ENCODE peak calls at places on chromosomes 16 and 17, in seven cellular contexts. J is HFFc6, R is left ventricle myocardium superior, S is hepatic stellate cell, B is T-helper 1 cell, O is left ventricle myocardium inferior, I is SK-N-SH. W is an unnamed sample.

GRCh38 chr17:38430316-38430715 is 2.1 kb downstream of the ARHGAP23 start:
- DNase-seq in R (no peak), B (no peak), I (no peak), S (no peak), J (peak; percentile 46), O (no peak), W (no peak)

GRCh38 chr17:42431758-42432161 is 8.7 kb upstream of the CAVIN1 start:
- DNase-seq in O (no peak), B (no peak), I (no peak), J (no peak), R (no peak), S (no peak), W (no peak)

GRCh38 chr16:87657621-87658192 is 55.4 kb downstream of the JPH3 start:
- DNase-seq in B (no peak), J (no peak), O (no peak), I (no peak), R (no peak), S (no peak), W (no peak)

GRCh38 chr17:66200685-66201092 is 8.8 kb upstream of the CEP112 start:
- DNase-seq in B (no peak), R (no peak), J (peak; percentile 82), I (peak; percentile 75), O (no peak), S (peak; percentile 47), W (no peak)

GRCh38 chr17:57880086-57880456 is 30.2 kb upstream of the MRPS23 start:
- DNase-seq in I (no peak), R (no peak), S (no peak), J (no peak), O (no peak), B (no peak), W (no peak)

GRCh38 chr17:29664743-29665479 is 42.2 kb upstream of the CORO6 start:
- DNase-seq in J (peak; percentile 57), I (no peak), R (no peak), O (no peak), S (no peak), B (no peak), W (no peak)

GRCh38 chr17:66152756-66153155 is 39.2 kb downstream of the CEP112 start:
- DNase-seq in I (no peak), S (no peak), B (no peak), R (no peak), O (no peak), J (peak; percentile 51), W (no peak)

GRCh38 chr17:75808905-75809621 is 24.5 kb downstream of the UNK start:
- DNase-seq in O (peak; percentile 61), J (no peak), S (peak; percentile 74), I (peak; percentile 27), R (peak; percentile 62), B (no peak), W (no peak)

GRCh38 chr17:58047751-58048150 is 35.5 kb upstream of the DYNLL2 start:
- DNase-seq in S (no peak), O (no peak), J (no peak), R (no peak), B (no peak), I (peak; percentile 33), W (no peak)

GRCh38 chr17:1880851-1881630 is 51.2 kb downstream of the RPA1 start:
- DNase-seq in S (no peak), O (no peak), I (no peak), R (no peak), J (no peak), B (no peak), W (no peak)

GRCh38 chr17:5832886-5833285 is 237.3 kb upstream of the WSCD1 start:
- DNase-seq in B (no peak), O (no peak), R (no peak), J (peak; percentile 63), I (no peak), S (no peak), W (no peak)

GRCh38 chr17:36524428-36524876 is 10.2 kb downstream of the MYO19 start:
- DNase-seq in J (peak; percentile 52), B (no peak), I (no peak), O (no peak), R (no peak), S (no peak), W (no peak)

GRCh38 chr17:36778458-36778857 is 158.8 kb upstream of the LHX1 start:
- DNase-seq in O (no peak), I (no peak), R (no peak), B (no peak), S (no peak), J (no peak), W (no peak)

GRCh38 chr17:54157542-54157941 is 334.8 kb downstream of the KIF2B start:
- DNase-seq in I (no peak), R (no peak), B (no peak), J (no peak), S (no peak), O (no peak), W (no peak)

GRCh38 chr16:30394603-30395154 is 541 bp upstream of the ZNF48 start:
- DNase-seq in B (no peak), S (peak; percentile 45), I (no peak), O (no peak), R (no peak), J (no peak), W (no peak)

GRCh38 chr16:87945351-87946042 is 5.7 kb upstream of the BANP start:
- DNase-seq in O (peak; percentile 73), I (peak; percentile 90), B (no peak), S (no peak), R (peak; percentile 82), J (no peak), W (no peak)

GRCh38 chr16:57892447-57893096 is 78.4 kb downstream of the CNGB1 start:
- DNase-seq in O (no peak), R (no peak), S (no peak), J (no peak), I (no peak), B (no peak), W (no peak)

GRCh38 chr16:14284930-14285541 is 213.9 kb downstream of the MRTFB start:
- DNase-seq in I (no peak), B (no peak), O (peak; percentile 54), R (peak; percentile 83), S (peak; percentile 74), J (peak; percentile 61), W (no peak)

GRCh38 chr17:32276217-32276616 is 10.6 kb downstream of the RHBDL3 start:
- DNase-seq in J (no peak), S (no peak), O (no peak), R (no peak), I (no peak), B (no peak), W (peak; percentile 42)

GRCh38 chr17:27475070-27475673 is 18.9 kb downstream of the KSR1 start:
- DNase-seq in S (no peak), O (no peak), I (no peak), B (no peak), J (no peak), R (no peak), W (no peak)

GRCh38 chr17:69434164-69434579 is 19.7 kb downstream of the MAP2K6 start:
- DNase-seq in J (no peak), O (peak; percentile 23), I (no peak), B (no peak), S (no peak), R (no peak), W (no peak)

GRCh38 chr16:83403751-83404150 is 404.0 kb upstream of the HSBP1 start:
- DNase-seq in R (no peak), B (no peak), I (no peak), J (peak; percentile 63), O (no peak), S (peak; percentile 20), W (no peak)

GRCh38 chr16:21302898-21303528 is 24.9 kb upstream of the CRYM start:
- DNase-seq in R (no peak), B (no peak), O (no peak), S (peak; percentile 64), J (peak; percentile 78), I (no peak), W (no peak)

GRCh38 chr16:14335297-14335696 is 264.2 kb downstream of the MRTFB start:
- DNase-seq in O (no peak), R (no peak), S (no peak), I (no peak), J (no peak), B (no peak), W (no peak)

GRCh38 chr17:64270885-64271284 is 7.8 kb upstream of the TEX2 start:
- DNase-seq in B (no peak), J (no peak), S (no peak), I (no peak), R (no peak), O (no peak), W (no peak)

GRCh38 chr17:75945202-75945601 is 4.4 kb upstream of the FBF1 start:
- DNase-seq in R (no peak), O (no peak), S (no peak), I (no peak), J (no peak), B (no peak), W (no peak)

W was measured in GM19239.